ENCODE peak calls at places on chromosomes 3 and 15, in eight cellular contexts. F is cardiac fibroblast, I is A549, D is mucosa of descending colon, N is endothelial cell of umbilical vein, C is GM23248, W is heart left ventricle, Y is astrocyte of the spinal cord. G is an unnamed sample.

GRCh38 chr3:186915808-186916796 is 14.2 kb upstream of the ST6GAL1 start:
- DNase-seq in F (no peak), D (no peak), I (no peak), N (no peak), W (no peak), Y (no peak), C (no peak), G (no peak)

GRCh38 chr15:41928637-41929620 is 35.1 kb upstream of the SPTBN5 start:
- DNase-seq in C (no peak), Y (no peak), D (peak), N (no peak), W (peak), F (no peak), I (no peak), G (peak)

GRCh38 chr3:46154300-46154699 is 53.8 kb downstream of the CCR1 start:
- DNase-seq in I (no peak), F (no peak), C (no peak), N (no peak), W (no peak), Y (no peak), D (no peak), G (no peak)

GRCh38 chr3:25292604-25293003 is 135.5 kb upstream of the RARB start:
- DNase-seq in D (no peak), N (no peak), W (no peak), I (no peak), F (no peak), C (no peak), Y (no peak), G (no peak)

GRCh38 chr15:60184579-60184978 is 180.5 kb downstream of the FOXB1 start:
- DNase-seq in Y (peak), W (no peak), N (no peak), F (peak), I (no peak), D (no peak), C (peak), G (no peak)

GRCh38 chr3:147394168-147394941 is 12.0 kb downstream of the ZIC4 start:
- DNase-seq in I (no peak), Y (peak), N (no peak), D (no peak), C (peak), F (no peak), W (no peak), G (peak)

GRCh38 chr3:16377196-16377595 is 112.2 kb downstream of the OXNAD1 start:
- DNase-seq in I (no peak), Y (no peak), D (no peak), N (no peak), F (no peak), C (no peak), W (no peak), G (no peak)

GRCh38 chr3:36496734-36497133 is 116.4 kb downstream of the STAC start:
- DNase-seq in N (no peak), Y (peak), F (peak), W (no peak), D (no peak), I (no peak), C (peak), G (no peak)

GRCh38 chr3:118842147-118842863 is 192.3 kb downstream of the IGSF11 start:
- DNase-seq in F (peak), I (no peak), N (no peak), Y (peak), C (peak), D (no peak), W (no peak), G (no peak)
- H3K4me3 ChIP-seq in F (no peak), I (no peak), N (no peak), Y (no peak), C (no peak), D (no peak), W (no peak), G (peak)

DNA sequence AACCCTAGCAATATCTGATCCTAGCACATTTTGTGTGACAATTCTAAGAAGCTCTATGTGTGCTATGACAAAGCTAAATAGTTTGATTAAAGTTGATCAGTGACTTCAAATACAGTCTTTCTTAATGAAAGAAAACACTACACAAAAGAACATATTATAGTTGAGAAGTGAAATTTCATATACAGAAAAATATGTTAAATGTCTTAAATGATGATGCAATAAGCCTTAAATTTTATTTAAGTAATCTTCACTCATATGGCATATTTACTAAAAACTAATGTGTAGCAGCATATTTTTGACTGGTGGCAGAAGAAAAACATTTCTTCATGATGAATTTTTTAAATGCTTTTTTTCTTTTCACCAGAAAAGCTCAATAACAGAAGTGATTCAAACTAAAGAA is 485.5 kb downstream of the TUSC7 start:
- DNase-seq in W (no peak), I (no peak), N (no peak), F (no peak), D (no peak), C (no peak), Y (no peak), G (no peak)
- H3K4me3 ChIP-seq in W (no peak), I (no peak), N (no peak), F (no peak), D (no peak), C (no peak), Y (no peak), G (no peak)

GRCh38 chr15:48538941-48539340 is 106.6 kb downstream of the FBN1 start:
- DNase-seq in N (no peak), C (no peak), W (no peak), F (no peak), D (no peak), I (no peak), Y (no peak), G (no peak)

GRCh38 chr15:48547305-48547704 is 98.2 kb downstream of the FBN1 start:
- DNase-seq in N (peak), Y (peak), I (no peak), F (peak), D (no peak), W (no peak), C (peak), G (no peak)

GRCh38 chr15:48541659-48542334 is 103.7 kb downstream of the FBN1 start:
- DNase-seq in D (no peak), F (peak), Y (peak), C (peak), I (no peak), N (peak), W (no peak), G (no peak)

GRCh38 chr15:48548376-48548775 is 97.1 kb downstream of the FBN1 start:
- DNase-seq in C (no peak), I (no peak), N (no peak), Y (no peak), W (no peak), F (no peak), D (no peak), G (no peak)

GRCh38 chr15:48544816-48545215 is 100.7 kb downstream of the FBN1 start:
- DNase-seq in Y (peak), I (no peak), C (peak), N (no peak), W (no peak), F (peak), D (no peak), G (no peak)
- H3K4me3 ChIP-seq in Y (no peak), I (no peak), C (peak), N (no peak), W (no peak), F (no peak), D (no peak), G (no peak)

GRCh38 chr3:127761101-127761802 is 61.1 kb downstream of the MGLL start:
- DNase-seq in F (no peak), I (no peak), D (no peak), C (no peak), Y (no peak), W (no peak), N (no peak), G (no peak)
- H3K4me3 ChIP-seq in F (no peak), I (no peak), D (no peak), C (no peak), Y (no peak), W (no peak), N (no peak), G (no peak)

DNA sequence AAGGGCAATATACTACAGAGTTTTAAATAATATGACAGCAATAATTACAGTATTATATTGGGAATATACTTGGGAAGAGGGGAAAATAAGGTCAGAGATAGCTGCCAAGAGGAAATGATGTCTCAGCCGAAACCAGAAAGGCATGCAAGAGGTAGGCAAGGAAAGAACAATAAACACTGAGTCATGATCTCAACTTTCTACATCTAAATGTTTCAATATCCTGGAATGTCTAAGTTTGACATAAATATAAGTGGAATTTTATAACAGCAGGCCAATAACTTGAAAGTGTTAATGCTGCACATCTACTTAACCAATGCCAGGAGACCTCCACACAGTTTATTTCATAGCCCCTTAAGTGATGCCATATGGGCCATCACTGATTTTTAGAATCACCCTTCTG is 99.8 kb upstream of the CPNE4 start:
- DNase-seq in Y (peak), W (no peak), D (no peak), C (peak), N (peak), I (no peak), F (peak), G (no peak)
- H3K4me3 ChIP-seq in Y (no peak), W (no peak), D (no peak), C (peak), N (no peak), I (peak), F (peak), G (no peak)

GRCh38 chr3:69091389-69092029 is 6.8 kb downstream of the ARL6IP5 start:
- DNase-seq in I (no peak), Y (no peak), F (no peak), N (no peak), W (no peak), C (no peak), D (no peak), G (no peak)

GRCh38 chr3:69095636-69096035 is 10.9 kb downstream of the ARL6IP5 start:
- DNase-seq in Y (no peak), N (no peak), F (no peak), C (no peak), D (peak), I (no peak), W (no peak), G (no peak)

GRCh38 chr3:69090021-69090420 is 5.3 kb downstream of the ARL6IP5 start:
- DNase-seq in F (peak), D (no peak), W (no peak), Y (peak), I (no peak), C (peak), N (peak), G (no peak)

GRCh38 chr3:69094467-69095205 is 9.9 kb downstream of the ARL6IP5 start:
- DNase-seq in W (no peak), F (peak), N (no peak), C (peak), D (peak), Y (peak), I (no peak), G (no peak)

DNA sequence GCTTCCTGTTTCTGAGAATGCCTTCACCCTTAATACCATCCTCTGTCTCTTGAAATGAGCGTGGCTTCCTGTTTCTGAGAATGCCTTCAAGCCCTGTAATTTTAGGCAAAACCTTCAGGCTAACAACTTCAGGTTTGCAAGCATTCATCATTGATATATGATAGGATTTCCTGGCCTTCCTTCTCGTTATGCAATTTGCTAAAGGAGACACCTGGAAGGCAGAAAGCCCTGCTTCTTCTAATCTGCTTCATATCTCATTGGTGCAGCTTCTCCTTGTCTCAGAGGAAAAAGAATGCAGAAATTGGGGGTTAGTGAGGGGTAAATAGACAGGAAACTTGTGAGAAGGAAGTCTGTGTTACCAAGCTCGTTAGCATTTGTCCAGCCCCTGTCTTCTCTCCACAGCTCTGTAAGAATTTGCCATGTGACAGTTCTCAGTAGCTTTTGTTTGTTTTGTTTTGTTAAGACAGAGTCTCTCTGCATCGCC is 7.3 kb downstream of the ARL6IP5 start:
- DNase-seq in D (no peak), C (no peak), Y (no peak), I (no peak), F (no peak), N (peak), W (no peak), G (peak)
- H3K4me3 ChIP-seq in D (no peak), C (no peak), Y (no peak), I (no peak), F (no peak), N (no peak), W (no peak), G (no peak)

GRCh38 chr15:101615986-101616848 is 36.0 kb downstream of the TM2D3 start:
- DNase-seq in W (peak), N (peak), Y (peak), I (peak), C (peak), F (peak), D (peak), G (peak)
- H3K4me3 ChIP-seq in W (peak), N (no peak), Y (no peak), I (peak), C (peak), F (peak), D (no peak), G (peak)

G was measured in LNCaP clone FGC.